ENCODE peak calls at places on chromosomes 16 and 17, in five cellular contexts. G, N, Q, O and E are unnamed samples.

GRCh38 chr16:1777375-1778199 is 4.7 kb upstream of the MRPS34 start:
- DNase-seq in G (no peak), N (no peak), Q (no peak), O (no peak), E (no peak)

GRCh38 chr17:45948881-45949624 is 50.0 kb upstream of the STH start:
- DNase-seq in G (peak; percentile 71), N (peak; percentile 96), Q (peak; percentile 93), O (peak; percentile 48), E (peak; percentile 14)

GRCh38 chr17:62965149-62965648 is 836 bp upstream of the TANC2 start:
- DNase-seq in G (no peak), N (no peak), Q (no peak), O (no peak), E (no peak)

GRCh38 chr17:56028837-56029236 is 124.4 kb upstream of the ANKFN1 start:
- DNase-seq in G (no peak), N (no peak), Q (no peak), O (no peak), E (no peak)

GRCh38 chr17:14997290-14997689 is 267.8 kb downstream of the PMP22 start:
- DNase-seq in G (no peak), N (no peak), Q (no peak), O (no peak), E (no peak)

GRCh38 chr16:88534731-88535141 is 35.5 kb upstream of the ZC3H18 start:
- DNase-seq in G (no peak), N (peak; percentile 76), Q (no peak), O (peak; percentile 52), E (no peak)

GRCh38 chr17:36937961-36938565 is 788 bp downstream of the LHX1 start:
- DNase-seq in G (no peak), N (peak; percentile 90), Q (peak; percentile 86), O (no peak), E (no peak)

GRCh38 chr17:5419356-5419958 is at the start of gene NUP88:
- DNase-seq in G (peak; percentile 95), N (peak; percentile 100), Q (peak; percentile 98), O (peak; percentile 96), E (peak; percentile 92)

GRCh38 chr17:39014795-39015545 is 47.8 kb upstream of the FBXO47 start:
- DNase-seq in G (no peak), N (no peak), Q (peak; percentile 85), O (no peak), E (no peak)

GRCh38 chr17:36627101-36627500 is 25.7 kb downstream of the MRM1 start:
- DNase-seq in G (no peak), N (peak; percentile 76), Q (no peak), O (no peak), E (no peak)

GRCh38 chr17:71099003-71099710 is 929.8 kb downstream of the KCNJ2 start:
- DNase-seq in G (no peak), N (no peak), Q (no peak), O (peak; percentile 6), E (no peak)

GRCh38 chr17:82507631-82508175 is 11.8 kb upstream of the FOXK2 start:
- DNase-seq in G (no peak), N (no peak), Q (no peak), O (no peak), E (no peak)

GRCh38 chr17:42050360-42051012 is at the start of gene C17orf113:
- DNase-seq in G (peak; percentile 50), N (peak; percentile 91), Q (peak; percentile 90), O (peak; percentile 21), E (no peak)

GRCh38 chr17:17985555-17985954 is 12.9 kb downstream of the DRC3 start:
- DNase-seq in G (no peak), N (no peak), Q (no peak), O (no peak), E (no peak)
- TF ChIP-seq CTCF in G (no peak), N (peak; percentile 62), Q (no peak), O (peak; percentile 30), E (peak; percentile 43)

DNA sequence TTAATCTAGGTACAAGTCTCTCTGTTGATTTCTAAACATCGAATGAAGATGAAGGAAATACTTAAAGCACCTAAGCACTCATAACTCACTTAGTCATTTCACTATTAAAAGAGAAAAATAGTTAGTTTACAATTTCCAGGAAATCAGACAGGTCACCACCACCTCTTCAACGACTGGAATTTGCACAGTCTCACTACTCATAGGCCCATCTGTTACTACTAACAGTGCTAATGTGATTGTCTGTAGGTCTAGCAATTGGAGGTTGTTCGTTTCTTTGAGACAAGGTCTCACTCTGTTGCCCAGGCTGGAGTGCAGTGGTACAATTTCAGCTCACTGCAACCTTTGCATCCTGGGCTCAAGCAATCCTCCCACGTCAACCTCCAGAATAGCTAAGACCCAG is 444.6 kb downstream of the MAF start:
- DNase-seq in G (no peak), N (no peak), Q (no peak), O (no peak), E (no peak)
- H3K4me3 ChIP-seq in G (no peak overlapping the region), N (no peak overlapping the region), Q (no peak overlapping the region), O (no peak overlapping the region), E (no peak overlapping the region)

GRCh38 chr16:71648921-71649320 is 22.9 kb downstream of the MARVELD3 start:
- DNase-seq in G (no peak), N (peak; percentile 69), Q (no peak), O (no peak), E (no peak)
- TF ChIP-seq CTCF in G (no peak), N (peak; percentile 75), Q (no peak), O (peak; percentile 43), E (peak; percentile 58)

GRCh38 chr17:43790311-43790940 is 10.2 kb downstream of the CFAP97D1 start:
- DNase-seq in G (no peak), N (peak; percentile 72), Q (no peak), O (no peak), E (no peak)

GRCh38 chr17:43784628-43785101 is 4.4 kb downstream of the CFAP97D1 start:
- DNase-seq in G (no peak), N (no peak), Q (no peak), O (peak; percentile 85), E (no peak)

GRCh38 chr17:43784068-43784467 is 3.8 kb downstream of the CFAP97D1 start:
- DNase-seq in G (no peak), N (no peak), Q (no peak), O (peak; percentile 86), E (no peak)

GRCh38 chr17:43789482-43789881 is 9.2 kb downstream of the CFAP97D1 start:
- DNase-seq in G (no peak), N (no peak), Q (no peak), O (no peak), E (no peak)

DNA sequence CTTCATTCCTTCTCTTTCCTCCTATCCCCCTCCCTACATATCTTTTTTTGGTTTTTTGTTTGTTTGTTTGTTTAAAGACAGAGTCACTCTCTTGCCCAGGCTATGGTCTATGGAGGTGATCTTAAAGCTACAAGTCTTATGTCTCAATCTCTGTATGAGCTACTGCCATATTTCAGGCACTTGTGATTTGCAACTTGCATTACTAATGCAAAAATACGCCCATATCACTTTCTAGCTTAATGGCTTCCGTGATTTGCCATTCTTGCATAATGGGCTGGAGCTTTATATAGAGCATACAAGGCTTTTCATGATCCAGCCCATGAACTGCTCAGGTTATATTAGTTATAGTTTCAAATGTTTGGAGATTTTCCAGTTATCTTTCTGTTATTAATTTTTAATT is 7.5 kb downstream of the CFAP97D1 start:
- DNase-seq in G (no peak), N (no peak), Q (no peak), O (no peak), E (no peak)
- H3K4me3 ChIP-seq in G (no peak overlapping the region), N (no peak overlapping the region), Q (no peak overlapping the region), O (no peak overlapping the region), E (no peak overlapping the region)

GRCh38 chr16:87418644-87419043 is 26.5 kb downstream of the MAP1LC3B start:
- DNase-seq in G (no peak), N (no peak), Q (peak; percentile 21), O (no peak), E (no peak)

GRCh38 chr16:87421369-87421912 is 29.3 kb downstream of the MAP1LC3B start:
- DNase-seq in G (no peak), N (no peak), Q (no peak), O (no peak), E (no peak)

GRCh38 chr16:87422106-87422505 is 30.0 kb downstream of the MAP1LC3B start:
- DNase-seq in G (no peak), N (no peak), Q (no peak), O (no peak), E (no peak)

GRCh38 chr16:87419971-87420370 is 27.8 kb downstream of the MAP1LC3B start:
- DNase-seq in G (no peak), N (no peak), Q (peak; percentile 68), O (no peak), E (no peak)

GRCh38 chr16:87420401-87421368 is 28.5 kb downstream of the MAP1LC3B start:
- DNase-seq in G (no peak), N (no peak), Q (peak; percentile 77), O (no peak), E (no peak)
- TF ChIP-seq CTCF in G (no peak), N (peak; percentile 66), Q (no peak), O (peak; percentile 13), E (peak; percentile 21)

GRCh38 chr17:80262775-80263244 is 2.2 kb downstream of the RNF213 start:
- DNase-seq in G (no peak), N (peak; percentile 61), Q (no peak), O (no peak), E (no peak)
- H3K4me3 ChIP-seq in G (peak overlapping the region; percentile 50), N (peak overlapping the region; percentile 84), Q (no peak overlapping the region), O (peak overlapping the region; percentile 85), E (no peak overlapping the region)

GRCh38 chr16:82758406-82758805 is 131.6 kb downstream of the CDH13 start:
- DNase-seq in G (no peak), N (no peak), Q (no peak), O (no peak), E (no peak)

GRCh38 chr16:82753821-82754220 is 127.1 kb downstream of the CDH13 start:
- DNase-seq in G (no peak), N (no peak), Q (no peak), O (peak; percentile 46), E (no peak)

GRCh38 chr16:82756283-82756599 is 129.5 kb downstream of the CDH13 start:
- DNase-seq in G (no peak), N (no peak), Q (no peak), O (no peak), E (no peak)

GRCh38 chr16:82754716-82755513 is 128.1 kb downstream of the CDH13 start:
- DNase-seq in G (no peak), N (no peak), Q (no peak), O (no peak), E (no peak)

GRCh38 chr16:82755570-82756282 is 129.0 kb downstream of the CDH13 start:
- DNase-seq in G (no peak), N (peak; percentile 56), Q (no peak), O (peak; percentile 20), E (no peak)
- TF ChIP-seq CTCF in G (no peak), N (peak; percentile 83), Q (no peak), O (no peak), E (peak; percentile 33)

GRCh38 chr16:67841198-67841815 is 813 bp upstream of the THAP11 start:
- DNase-seq in G (no peak), N (no peak), Q (no peak), O (no peak), E (no peak)
- H3K4me3 ChIP-seq in G (peak overlapping the region; percentile 57), N (peak overlapping the region; percentile 90), Q (no peak overlapping the region), O (peak overlapping the region; percentile 95), E (peak overlapping the region; percentile 99)